ENCODE peak calls at places on chromosomes 6 and 20, in ten cellular contexts. V, U, H, B, Y, C, S, M, W and X are unnamed samples.

GRCh38 chr6:166496460-166496859 is 90.0 kb downstream of the RAMACL start:
- DNase-seq in S (no peak), W (no peak), U (no peak), B (no peak), V (no peak), M (no peak), C (no peak), H (no peak), Y (no peak), X (no peak)

GRCh38 chr6:168037856-168038255 is 40.4 kb downstream of the KIF25 start:
- DNase-seq in H (no peak), M (no peak), U (no peak), B (no peak), W (no peak), Y (no peak), S (no peak), C (no peak), V (no peak), X (no peak)

GRCh38 chr6:87798393-87799278 is 96.6 kb upstream of the AKIRIN2 start:
- DNase-seq in S (no peak), B (no peak), V (no peak), W (no peak), U (no peak), M (no peak), H (no peak), C (no peak), Y (no peak), X (no peak)

GRCh38 chr20:31815408-31816188 is 3.6 kb upstream of the MYLK2 start:
- DNase-seq in W (no peak), B (no peak), U (no peak), M (no peak), S (no peak), V (no peak), C (no peak), H (no peak), Y (peak; percentile 17), X (no peak)

GRCh38 chr6:122609881-122610689 is at the start of gene PKIB:
- DNase-seq in C (peak; percentile 88), U (no peak), S (no peak), M (peak; percentile 52), V (peak; percentile 53), W (no peak), Y (peak; percentile 67), B (no peak), H (peak; percentile 6), X (peak; percentile 25)

GRCh38 chr6:18823782-18824386 is 436.7 kb downstream of the RNF144B start:
- DNase-seq in C (peak; percentile 66), H (no peak), W (no peak), M (no peak), V (peak; percentile 57), U (no peak), S (peak; percentile 36), Y (peak; percentile 2), B (no peak), X (no peak)

GRCh38 chr20:46011631-46012482 is 3.1 kb downstream of the MMP9 start:
- DNase-seq in S (peak; percentile 55), H (no peak), W (no peak), U (no peak), C (peak; percentile 80), B (no peak), Y (no peak), M (no peak), V (peak; percentile 69), X (no peak)

GRCh38 chr6:75611702-75612375 is 10.2 kb downstream of the SENP6 start:
- DNase-seq in H (no peak), U (no peak), B (no peak), Y (no peak), C (peak; percentile 6), S (no peak), M (no peak), W (no peak), V (peak; percentile 48), X (no peak)

GRCh38 chr6:53279301-53279700 is 69.4 kb downstream of the ELOVL5 start:
- DNase-seq in Y (no peak), V (no peak), W (no peak), U (no peak), S (no peak), M (no peak), C (no peak), B (no peak), H (no peak), X (no peak)

GRCh38 chr6:72037006-72037405 is 150.7 kb downstream of the RIMS1 start:
- DNase-seq in U (no peak), S (no peak), H (no peak), M (no peak), W (no peak), B (no peak), V (no peak), Y (no peak), C (no peak), X (no peak)